ENCODE peak calls at places on chromosomes 11 and 22, in eight cellular contexts. J, C, I, Y, T, Q, L and N are unnamed samples.

GRCh38 chr11:8290122-8290810 is 26.6 kb upstream of the LMO1 start:
- DNase-seq in J (no peak), C (no peak), I (no peak), Y (no peak), T (no peak), Q (no peak), L (peak; percentile 2), N (no peak)

GRCh38 chr11:74255741-74256369 is 55.6 kb downstream of the P4HA3 start:
- DNase-seq in J (no peak), C (peak; percentile 74), I (no peak), Y (peak; percentile 25), T (peak; percentile 71), Q (no peak), L (peak; percentile 66), N (peak; percentile 53)

GRCh38 chr11:83007909-83008580 is 63.7 kb downstream of the RAB30 start:
- DNase-seq in J (peak; percentile 76), C (no peak), I (peak; percentile 70), Y (no peak), T (no peak), Q (no peak), L (peak; percentile 84), N (peak; percentile 46)

GRCh38 chr11:128595221-128595620 is 7.9 kb upstream of the ETS1 start:
- DNase-seq in J (no peak), C (no peak), I (no peak), Y (no peak), T (no peak), Q (no peak), L (no peak), N (no peak)

GRCh38 chr11:118164885-118165284 is 11.6 kb downstream of the SCN2B start:
- DNase-seq in J (no peak), C (no peak), I (no peak), Y (no peak), T (no peak), Q (no peak), L (no peak), N (no peak)

GRCh38 chr11:83523676-83524075 is 237.5 kb upstream of the CCDC90B start:
- DNase-seq in J (no peak), C (no peak), I (no peak), Y (no peak), T (no peak), Q (no peak), L (no peak), N (no peak)

GRCh38 chr11:126175261-126175885 is 36.1 kb downstream of the RPUSD4 start:
- DNase-seq in J (no peak), C (no peak), I (no peak), Y (no peak), T (no peak), Q (no peak), L (no peak), N (no peak)

GRCh38 chr11:83122050-83122449 is 34.9 kb upstream of the PCF11 start:
- DNase-seq in J (no peak), C (no peak), I (no peak), Y (no peak), T (no peak), Q (no peak), L (no peak), N (no peak)

GRCh38 chr22:23700706-23701105 is 9.9 kb downstream of the RGL4 start:
- DNase-seq in J (no peak), C (no peak), I (no peak), Y (no peak), T (no peak), Q (no peak), L (no peak), N (no peak)

GRCh38 chr11:33387996-33388395 is 130.8 kb downstream of the HIPK3 start:
- DNase-seq in J (no peak), C (no peak), I (no peak), Y (no peak), T (no peak), Q (no peak), L (no peak), N (no peak)

GRCh38 chr11:3153291-3153861 is 11.7 kb downstream of the OSBPL5 start:
- DNase-seq in J (peak; percentile 79), C (no peak), I (peak; percentile 67), Y (no peak), T (no peak), Q (peak; percentile 93), L (no peak), N (peak; percentile 94)

GRCh38 chr11:14906614-14907392 is 14.8 kb upstream of the CYP2R1 start:
- DNase-seq in J (no peak), C (no peak), I (no peak), Y (no peak), T (no peak), Q (no peak), L (no peak), N (no peak)

GRCh38 chr22:22168190-22168940 is 76.2 kb upstream of the VPREB1 start:
- DNase-seq in J (no peak), C (peak; percentile 11), I (no peak), Y (no peak), T (peak; percentile 7), Q (no peak), L (peak; percentile 30), N (no peak)

GRCh38 chr11:62677709-62678108 is 1.2 kb downstream of the UBXN1 start:
- DNase-seq in J (no peak), C (no peak), I (no peak), Y (no peak), T (no peak), Q (no peak), L (no peak), N (no peak)

GRCh38 chr11:130133716-130134115 is 25.9 kb upstream of the ST14 start:
- DNase-seq in J (no peak), C (no peak), I (no peak), Y (no peak), T (no peak), Q (no peak), L (no peak), N (no peak)

GRCh38 chr11:86803136-86803535 is 2.8 kb downstream of the PRSS23 start:
- DNase-seq in J (no peak), C (no peak), I (no peak), Y (no peak), T (no peak), Q (no peak), L (no peak), N (no peak)

GRCh38 chr22:26709617-26710390 is 52.4 kb downstream of the MIAT start:
- DNase-seq in J (no peak), C (no peak), I (no peak), Y (no peak), T (no peak), Q (peak; percentile 78), L (no peak), N (no peak)

GRCh38 chr11:91495837-91496236 is 728.8 kb upstream of the FAT3 start:
- DNase-seq in J (no peak), C (no peak), I (no peak), Y (no peak), T (no peak), Q (no peak), L (no peak), N (no peak)

GRCh38 chr22:35894937-35895708 is 133.5 kb downstream of the RBFOX2 start:
- DNase-seq in J (no peak), C (no peak), I (no peak), Y (no peak), T (no peak), Q (no peak), L (peak; percentile 17), N (peak; percentile 77)

GRCh38 chr11:13765886-13766285 is 97.4 kb downstream of the FAR1 start:
- DNase-seq in J (no peak), C (no peak), I (no peak), Y (no peak), T (no peak), Q (no peak), L (no peak), N (no peak)

GRCh38 chr11:6563121-6563619 is 40.2 kb downstream of the RRP8 start:
- DNase-seq in J (no peak), C (no peak), I (no peak), Y (no peak), T (no peak), Q (no peak), L (no peak), N (no peak)

DNA sequence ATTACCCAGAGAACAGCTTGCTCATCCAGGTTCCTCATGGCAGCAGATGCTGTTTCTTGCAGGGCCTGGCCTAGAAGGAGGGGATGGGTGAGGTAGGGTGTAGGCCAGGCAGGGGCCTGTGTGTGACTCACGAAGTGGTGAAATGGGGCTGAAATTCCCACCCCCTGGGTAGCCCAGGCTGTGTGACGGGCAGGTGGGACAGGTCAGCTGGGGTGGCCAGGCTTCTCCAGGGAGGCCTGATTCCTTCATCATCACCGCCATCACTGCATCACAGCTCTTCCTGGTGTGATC is 83.2 kb downstream of the CACNA1I start:
- DNase-seq in J (no peak), C (no peak), I (no peak), Y (no peak), T (no peak), Q (no peak), L (no peak), N (no peak)
- H3K4me1 ChIP-seq in J (no peaks in the 10 kb centered on the region), C (no peaks in the 10 kb centered on the region), I (no peaks in the 10 kb centered on the region), Y (peaks cover 26% of the 10 kb centered on the region), T (peaks cover 30% of the 10 kb centered on the region), Q (no peaks in the 10 kb centered on the region), L (no peaks in the 10 kb centered on the region), N (no peaks in the 10 kb centered on the region)

GRCh38 chr22:17348464-17349103 is 20.7 kb upstream of the CECR2 start:
- DNase-seq in J (no peak), C (no peak), I (no peak), Y (no peak), T (no peak), Q (no peak), L (no peak), N (no peak)
- H3K4me1 ChIP-seq in J (no peaks in the 10 kb centered on the region), C (no peaks in the 10 kb centered on the region), I (no peaks in the 10 kb centered on the region), Y (no peaks in the 10 kb centered on the region), T (no peaks in the 10 kb centered on the region), Q (peaks cover 3% of the 10 kb centered on the region), L (no peaks in the 10 kb centered on the region), N (no peaks in the 10 kb centered on the region)

DNA sequence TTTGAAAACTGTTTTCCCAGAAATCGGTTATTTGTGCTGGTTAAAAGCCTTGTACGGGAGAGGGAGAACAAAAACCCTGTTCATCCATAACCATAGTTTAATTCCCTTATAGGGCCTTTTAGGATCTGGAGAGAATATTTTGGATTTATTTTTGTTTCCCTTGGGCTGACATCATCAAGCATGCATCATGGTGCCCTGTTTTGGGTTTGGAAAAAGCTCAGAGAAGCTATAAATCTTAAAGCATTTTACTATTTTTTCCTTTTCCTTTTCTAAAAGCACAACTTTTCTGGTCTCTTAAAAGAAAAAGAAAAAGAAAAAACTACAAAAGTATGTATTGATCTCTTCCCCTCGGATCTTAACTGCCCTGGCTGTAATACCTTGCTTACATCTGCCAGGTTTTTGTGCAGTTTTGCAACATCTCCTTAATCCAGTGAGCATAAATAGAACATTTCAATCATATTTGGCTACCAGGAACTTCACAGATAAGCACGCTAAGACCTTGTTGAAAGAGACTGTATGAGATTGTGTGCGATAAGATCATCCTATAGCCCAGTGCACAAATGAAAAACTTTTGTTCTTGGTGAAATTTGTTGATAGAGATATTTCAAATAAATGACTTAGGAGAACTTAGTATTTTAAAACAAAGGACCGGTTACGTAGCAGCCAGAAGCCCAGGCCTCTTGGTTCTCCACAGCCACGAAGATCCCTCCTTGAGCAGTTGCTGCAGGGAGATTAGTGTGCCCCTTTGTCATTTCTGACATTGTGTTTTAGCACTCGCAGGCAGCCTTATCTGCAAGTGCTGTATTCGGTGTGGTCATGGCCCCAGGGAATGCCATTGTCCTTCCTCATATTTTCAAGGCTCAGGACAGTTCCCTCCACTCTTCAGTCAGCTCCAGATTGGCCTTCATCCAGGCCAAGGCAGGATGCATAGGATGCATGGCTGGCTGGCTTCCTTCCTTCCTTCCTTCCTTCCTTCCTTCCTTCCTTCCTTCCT is 88.2 kb downstream of the ZBTB16 start:
- DNase-seq in J (no peak), C (no peak), I (no peak), Y (no peak), T (no peak), Q (no peak), L (peak; percentile 50), N (no peak)
- H3K4me1 ChIP-seq in J (peaks cover 63% of the 10 kb centered on the region), C (no peaks in the 10 kb centered on the region), I (peaks cover 38% of the 10 kb centered on the region), Y (peaks cover 3% of the 10 kb centered on the region), T (no peaks in the 10 kb centered on the region), Q (no peaks in the 10 kb centered on the region), L (peaks cover 55% of the 10 kb centered on the region), N (peaks cover 100% of the 10 kb centered on the region)

GRCh38 chr11:78228467-78228866 is 39.7 kb downstream of the USP35 start:
- DNase-seq in J (no peak), C (peak; percentile 51), I (no peak), Y (no peak), T (peak; percentile 21), Q (no peak), L (peak; percentile 69), N (no peak)
- H3K4me1 ChIP-seq in J (peaks cover 3% of the 10 kb centered on the region), C (no peaks in the 10 kb centered on the region), I (no peaks in the 10 kb centered on the region), Y (no peaks in the 10 kb centered on the region), T (no peaks in the 10 kb centered on the region), Q (no peaks in the 10 kb centered on the region), L (no peaks in the 10 kb centered on the region), N (peaks cover 13% of the 10 kb centered on the region)